ENCODE peak calls at places on chromosomes 12 and 14, in eight cellular contexts. T is IMR-90, M is neural crest cell, B is fibroblast of mammary gland, N is endothelial cell, E is nephron progenitor cell, C is fibroblast of villous mesenchyme, K is BJ. U is an unnamed sample.

GRCh38 chr14:61923348-61923747 is 161.1 kb downstream of the SNAPC1 start:
- DNase-seq in T (peak), M (no peak), B (peak), N (no peak), E (no peak), C (peak), K (no peak), U (no peak)

GRCh38 chr12:122243965-122244364 is 18.1 kb upstream of the DIABLO start:
- DNase-seq in T (no peak), M (no peak), B (no peak), N (no peak), E (no peak), C (no peak), K (no peak), U (no peak)

GRCh38 chr14:72607386-72608125 is 286.3 kb downstream of the DPF3 start:
- DNase-seq in T (peak), M (no peak), B (peak), N (no peak), E (peak), C (peak), K (no peak), U (no peak)

GRCh38 chr12:32107376-32108267 is 975 bp downstream of the BICD1 start:
- DNase-seq in T (peak), M (peak), B (peak), N (peak), E (peak), C (peak), K (no peak), U (no peak)

GRCh38 chr14:66530526-66530925 is 22.6 kb downstream of the GPHN start:
- DNase-seq in T (no peak), M (no peak), B (no peak), N (no peak), E (no peak), C (no peak), K (no peak), U (no peak)

GRCh38 chr14:56514663-56515371 is 64.8 kb upstream of the TMEM260 start:
- DNase-seq in T (peak), M (no peak), B (peak), N (no peak), E (no peak), C (peak), K (no peak), U (no peak)

GRCh38 chr14:77426396-77426795 is 3.1 kb upstream of the NOXRED1 start:
- DNase-seq in T (no peak), M (no peak), B (no peak), N (no peak), E (no peak), C (no peak), K (no peak), U (no peak)

GRCh38 chr12:27970391-27970980 is 2.0 kb downstream of the PTHLH start:
- DNase-seq in T (peak), M (peak), B (peak), N (peak), E (peak), C (peak), K (no peak), U (no peak)

GRCh38 chr12:6792522-6793201 is 3.3 kb downstream of the CD4 start:
- DNase-seq in T (peak), M (peak), B (no peak), N (no peak), E (peak), C (no peak), K (no peak), U (peak)

GRCh38 chr12:2924019-2924418 is 33.3 kb downstream of the TULP3 start:
- DNase-seq in T (peak), M (no peak), B (peak), N (no peak), E (no peak), C (peak), K (no peak), U (no peak)

GRCh38 chr14:43503508-43503907 is 1003.6 kb downstream of the FSCB start:
- DNase-seq in T (no peak), M (no peak), B (no peak), N (no peak), E (no peak), C (no peak), K (no peak), U (no peak)

GRCh38 chr14:90450667-90451066 is 53.8 kb downstream of the CALM1 start:
- DNase-seq in T (no peak), M (no peak), B (no peak), N (no peak), E (no peak), C (no peak), K (no peak), U (no peak)

GRCh38 chr12:27602516-27602915 is 78.5 kb downstream of the PPFIBP1 start:
- DNase-seq in T (peak), M (no peak), B (no peak), N (no peak), E (no peak), C (peak), K (no peak), U (no peak)

GRCh38 chr12:51186465-51186864 is 13.5 kb upstream of the TFCP2 start:
- DNase-seq in T (no peak), M (no peak), B (no peak), N (no peak), E (no peak), C (no peak), K (no peak), U (no peak)

GRCh38 chr14:64951724-64952123 is 9.2 kb upstream of the GPX2 start:
- DNase-seq in T (no peak), M (no peak), B (no peak), N (no peak), E (no peak), C (no peak), K (no peak), U (no peak)

GRCh38 chr12:49220972-49221371 is 32.1 kb upstream of the TUBA1A start:
- DNase-seq in T (no peak), M (no peak), B (no peak), N (no peak), E (no peak), C (no peak), K (no peak), U (no peak)

GRCh38 chr14:55448146-55448614 is 7.8 kb upstream of the TBPL2 start:
- DNase-seq in T (peak), M (no peak), B (peak), N (no peak), E (no peak), C (peak), K (peak), U (no peak)

DNA sequence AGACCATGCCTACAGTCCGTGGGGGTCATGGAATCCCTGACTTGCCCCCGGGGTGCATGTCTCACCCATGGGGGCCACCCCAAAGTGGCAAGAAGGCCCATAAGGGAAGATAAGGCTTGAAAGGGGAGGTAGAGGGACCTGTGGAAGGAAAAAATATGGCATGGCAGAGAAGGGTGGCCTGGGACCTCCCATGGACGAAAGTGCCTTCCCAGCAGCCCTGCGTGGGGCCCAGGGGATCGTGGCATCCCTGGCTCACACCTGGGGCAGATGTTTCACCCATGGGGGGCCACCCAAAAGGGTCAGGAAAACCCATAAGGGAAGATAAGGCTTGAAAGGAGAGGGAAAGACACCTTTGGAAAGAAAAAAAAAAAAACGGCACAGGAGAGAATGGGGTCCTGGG is 264.6 kb downstream of the ALG10 start:
- DNase-seq in T (no peak), M (no peak), B (no peak), N (no peak), E (no peak), C (no peak), K (no peak), U (no peak)
- TF ChIP-seq CTCF in T (no peak), M (no peak), B (no peak), N (no peak), E (no peak), C (no peak), K (no peak), U (no peak)

GRCh38 chr12:107327783-107328182 is 234.4 kb upstream of the CRY1 start:
- DNase-seq in T (no peak), M (no peak), B (no peak), N (no peak), E (no peak), C (no peak), K (no peak), U (no peak)
- TF ChIP-seq CTCF in T (no peak), M (no peak), B (no peak), N (no peak), E (no peak), C (no peak), K (no peak), U (no peak)

DNA sequence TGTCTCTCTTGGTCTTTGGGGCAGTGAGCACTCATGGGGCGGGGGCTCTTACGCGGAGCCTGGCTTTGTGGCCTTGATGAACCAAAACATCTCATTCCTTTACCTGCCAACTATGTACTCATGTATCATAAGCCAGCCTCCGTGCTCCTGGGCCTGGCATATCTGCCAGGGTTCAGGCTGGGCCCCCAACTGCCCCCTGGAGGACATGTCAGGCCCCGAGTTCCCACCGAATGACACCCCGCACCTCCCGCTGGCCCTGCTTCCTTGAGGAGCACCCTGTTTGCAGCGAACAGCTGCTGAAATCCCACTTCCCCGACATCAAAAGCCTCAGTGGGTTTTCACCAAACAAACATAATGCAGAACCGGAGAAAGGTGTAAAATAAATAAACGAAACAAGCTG is 139.3 kb downstream of the RBM19 start:
- DNase-seq in T (no peak), M (no peak), B (no peak), N (no peak), E (no peak), C (no peak), K (no peak), U (no peak)
- TF ChIP-seq CTCF in T (no peak), M (no peak), B (no peak), N (no peak), E (no peak), C (no peak), K (no peak), U (no peak)

DNA sequence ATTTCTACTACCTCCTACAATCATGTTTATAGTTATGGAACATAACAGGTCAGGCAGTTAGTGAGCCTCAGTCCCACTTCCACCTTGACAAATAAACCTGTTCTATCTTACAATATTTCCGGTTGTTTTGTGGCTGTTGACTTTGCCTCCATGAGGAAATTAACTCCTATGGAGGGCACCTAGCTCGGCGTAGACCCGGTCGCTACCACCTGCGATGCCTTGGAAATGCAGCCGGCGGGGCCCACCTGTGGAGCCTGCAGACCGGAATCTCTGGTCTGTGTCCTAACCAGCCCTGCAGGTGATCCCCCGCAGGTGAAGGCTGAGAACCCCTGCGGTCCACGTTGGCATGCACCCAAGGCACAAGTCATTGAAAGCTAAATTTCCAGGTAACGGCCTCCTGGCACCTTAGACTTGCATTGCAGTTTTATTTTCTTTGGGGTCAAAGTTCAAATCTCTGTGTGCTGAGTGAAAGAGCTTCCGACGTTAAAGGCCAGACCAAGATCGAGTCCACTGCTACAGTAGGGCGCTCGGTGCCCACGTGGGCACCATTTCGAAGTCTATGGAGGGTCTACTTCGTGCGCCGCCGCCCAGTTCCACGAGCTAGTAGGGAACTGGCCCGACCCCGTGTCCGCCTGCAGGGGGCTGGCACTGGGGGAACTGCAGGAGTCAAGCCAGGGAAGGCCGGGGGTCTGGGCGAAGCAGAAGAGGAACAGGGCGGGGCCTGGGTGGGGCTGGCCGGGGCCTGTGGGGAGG is 788 bp upstream of the PIWIL1 start:
- DNase-seq in T (no peak), M (no peak), B (no peak), N (no peak), E (no peak), C (no peak), K (no peak), U (no peak)
- TF ChIP-seq CTCF in T (no peak), M (no peak), B (no peak), N (no peak), E (no peak), C (no peak), K (no peak), U (no peak)

GRCh38 chr14:87066221-87066817 is 926.7 kb downstream of the GALC start:
- DNase-seq in T (peak), M (no peak), B (peak), N (no peak), E (no peak), C (no peak), K (no peak), U (no peak)
- TF ChIP-seq CTCF in T (peak), M (peak), B (peak), N (no peak), E (peak), C (peak), K (peak), U (peak)

GRCh38 chr14:74793506-74794155 is 30.5 kb downstream of the YLPM1 start:
- DNase-seq in T (no peak), M (no peak), B (peak), N (peak), E (no peak), C (no peak), K (no peak), U (no peak)
- TF ChIP-seq CTCF in T (peak), M (peak), B (peak), N (no peak), E (no peak), C (peak), K (peak), U (peak)

U was measured in dorsolateral prefrontal cortex.